ENCODE peak calls at places on chromosomes 2 and 18, in six cellular contexts. One of them, this sample, is unnamed.
A peak's percentile ranks its signal among the peaks of the same experiment; 100 is the strongest.

GRCh38 chr2:85911097-85911496 is 22.3 kb upstream of the ST3GAL5 start:
- DNase-seq in astrocyte of the spinal cord: no peak
- DNase-seq in AG04449: no peak
- DNase-seq in HFFc6: no peak
- DNase-seq in tibial artery: no peak
- DNase-seq in GM13977: no peak
- DNase-seq in this sample: no peak

GRCh38 chr2:154699560-154699901 is 1.0 kb downstream of the KCNJ3 start:
- DNase-seq in astrocyte of the spinal cord: no peak
- DNase-seq in AG04449: no peak
- DNase-seq in HFFc6: no peak
- DNase-seq in tibial artery: no peak
- DNase-seq in GM13977: no peak
- DNase-seq in this sample: no peak

GRCh38 chr2:86295071-86295470 is 42.4 kb downstream of the REEP1 start:
- DNase-seq in astrocyte of the spinal cord: no peak
- DNase-seq in AG04449: no peak
- DNase-seq in HFFc6: no peak
- DNase-seq in tibial artery: no peak
- DNase-seq in GM13977: no peak
- DNase-seq in this sample: no peak

GRCh38 chr2:12433641-12433990 is 283.1 kb upstream of the TRIB2 start:
- DNase-seq in astrocyte of the spinal cord: no peak
- DNase-seq in AG04449: no peak
- DNase-seq in HFFc6: no peak
- DNase-seq in tibial artery: no peak
- DNase-seq in GM13977: no peak
- DNase-seq in this sample: no peak

GRCh38 chr18:48948112-48949050 is 2.4 kb downstream of the SMAD7 start:
- DNase-seq in astrocyte of the spinal cord: peak; percentile 78
- DNase-seq in AG04449: no peak
- DNase-seq in HFFc6: peak; percentile 74
- DNase-seq in tibial artery: no peak
- DNase-seq in GM13977: peak; percentile 84
- DNase-seq in this sample: peak; percentile 81

GRCh38 chr2:104118889-104119288 is 735.0 kb upstream of the POU3F3 start:
- DNase-seq in astrocyte of the spinal cord: no peak
- DNase-seq in AG04449: no peak
- DNase-seq in HFFc6: no peak
- DNase-seq in tibial artery: no peak
- DNase-seq in GM13977: no peak
- DNase-seq in this sample: no peak

GRCh38 chr2:202944403-202944802 is 32.3 kb downstream of the CARF start:
- DNase-seq in astrocyte of the spinal cord: peak; percentile 39
- DNase-seq in AG04449: no peak
- DNase-seq in HFFc6: peak; percentile 49
- DNase-seq in tibial artery: no peak
- DNase-seq in GM13977: no peak
- DNase-seq in this sample: no peak

GRCh38 chr18:55301196-55301540 is 286.8 kb downstream of the TCF4 start:
- DNase-seq in astrocyte of the spinal cord: peak; percentile 41
- DNase-seq in AG04449: no peak
- DNase-seq in HFFc6: no peak
- DNase-seq in tibial artery: no peak
- DNase-seq in GM13977: no peak
- DNase-seq in this sample: no peak

GRCh38 chr18:32303400-32303799 is 113.6 kb downstream of the MEP1B start:
- DNase-seq in astrocyte of the spinal cord: no peak
- DNase-seq in AG04449: no peak
- DNase-seq in HFFc6: no peak
- DNase-seq in tibial artery: no peak
- DNase-seq in GM13977: no peak
- DNase-seq in this sample: no peak

GRCh38 chr2:128451084-128451483 is 132.4 kb upstream of the HS6ST1 start:
- DNase-seq in astrocyte of the spinal cord: no peak
- DNase-seq in AG04449: no peak
- DNase-seq in HFFc6: no peak
- DNase-seq in tibial artery: peak; percentile 54
- DNase-seq in GM13977: no peak
- DNase-seq in this sample: no peak

GRCh38 chr2:239222346-239223028 is 178.3 kb downstream of the HDAC4 start:
- DNase-seq in astrocyte of the spinal cord: no peak
- DNase-seq in AG04449: peak; percentile 34
- DNase-seq in HFFc6: peak; percentile 43
- DNase-seq in tibial artery: peak; percentile 65
- DNase-seq in GM13977: no peak
- DNase-seq in this sample: no peak

GRCh38 chr18:10518595-10519273 is 7.1 kb upstream of the NAPG start:
- DNase-seq in astrocyte of the spinal cord: peak; percentile 33
- DNase-seq in AG04449: no peak
- DNase-seq in HFFc6: peak; percentile 28
- DNase-seq in tibial artery: peak; percentile 78
- DNase-seq in GM13977: peak; percentile 19
- DNase-seq in this sample: no peak

GRCh38 chr2:196251132-196251531 is 79.8 kb upstream of the STK17B start:
- DNase-seq in astrocyte of the spinal cord: no peak
- DNase-seq in AG04449: no peak
- DNase-seq in HFFc6: no peak
- DNase-seq in tibial artery: no peak
- DNase-seq in GM13977: no peak
- DNase-seq in this sample: no peak

GRCh38 chr18:79093986-79094385 is 24.8 kb downstream of the ATP9B start:
- DNase-seq in astrocyte of the spinal cord: no peak
- DNase-seq in AG04449: no peak
- DNase-seq in HFFc6: no peak
- DNase-seq in tibial artery: no peak
- DNase-seq in GM13977: no peak
- DNase-seq in this sample: no peak

GRCh38 chr2:219042750-219043149 is 1.4 kb upstream of the CFAP65 start:
- DNase-seq in astrocyte of the spinal cord: no peak
- DNase-seq in AG04449: no peak
- DNase-seq in HFFc6: no peak
- DNase-seq in tibial artery: no peak
- DNase-seq in GM13977: no peak
- DNase-seq in this sample: no peak

GRCh38 chr2:160252278-160252887 is 52.3 kb upstream of the ITGB6 start:
- DNase-seq in astrocyte of the spinal cord: peak; percentile 68
- DNase-seq in AG04449: no peak
- DNase-seq in HFFc6: peak; percentile 30
- DNase-seq in tibial artery: no peak
- DNase-seq in GM13977: peak; percentile 22
- DNase-seq in this sample: peak; percentile 39

GRCh38 chr2:188975497-188976102 is 1.4 kb downstream of the COL3A1 start:
- DNase-seq in astrocyte of the spinal cord: peak; percentile 87
- DNase-seq in AG04449: peak; percentile 76
- DNase-seq in HFFc6: peak; percentile 90
- DNase-seq in tibial artery: peak; percentile 74
- DNase-seq in GM13977: no peak
- DNase-seq in this sample: no peak

GRCh38 chr2:46849080-46849715 is 66.4 kb downstream of the MCFD2 start:
- DNase-seq in astrocyte of the spinal cord: peak; percentile 72
- DNase-seq in AG04449: no peak
- DNase-seq in HFFc6: no peak
- DNase-seq in tibial artery: peak; percentile 61
- DNase-seq in GM13977: no peak
- DNase-seq in this sample: no peak

GRCh38 chr2:46385786-46386577 is 88.8 kb downstream of the EPAS1 start:
- DNase-seq in astrocyte of the spinal cord: no peak
- DNase-seq in AG04449: no peak
- DNase-seq in HFFc6: no peak
- DNase-seq in tibial artery: no peak
- DNase-seq in GM13977: no peak
- DNase-seq in this sample: no peak

GRCh38 chr2:40470817-40471809 is 19.2 kb upstream of the SLC8A1 start:
- DNase-seq in astrocyte of the spinal cord: no peak
- DNase-seq in AG04449: no peak
- DNase-seq in HFFc6: no peak
- DNase-seq in tibial artery: no peak
- DNase-seq in GM13977: no peak
- DNase-seq in this sample: no peak

GRCh38 chr2:40463112-40463511 is 11.2 kb upstream of the SLC8A1 start:
- DNase-seq in astrocyte of the spinal cord: no peak
- DNase-seq in AG04449: no peak
- DNase-seq in HFFc6: no peak
- DNase-seq in tibial artery: no peak
- DNase-seq in GM13977: no peak
- DNase-seq in this sample: no peak

GRCh38 chr2:40466332-40466731 is 14.4 kb upstream of the SLC8A1 start:
- DNase-seq in astrocyte of the spinal cord: no peak
- DNase-seq in AG04449: no peak
- DNase-seq in HFFc6: no peak
- DNase-seq in tibial artery: no peak
- DNase-seq in GM13977: no peak
- DNase-seq in this sample: no peak

GRCh38 chr2:40471868-40472267 is 20.0 kb upstream of the SLC8A1 start:
- DNase-seq in astrocyte of the spinal cord: no peak
- DNase-seq in AG04449: no peak
- DNase-seq in HFFc6: no peak
- DNase-seq in tibial artery: no peak
- DNase-seq in GM13977: no peak
- DNase-seq in this sample: no peak

DNA sequence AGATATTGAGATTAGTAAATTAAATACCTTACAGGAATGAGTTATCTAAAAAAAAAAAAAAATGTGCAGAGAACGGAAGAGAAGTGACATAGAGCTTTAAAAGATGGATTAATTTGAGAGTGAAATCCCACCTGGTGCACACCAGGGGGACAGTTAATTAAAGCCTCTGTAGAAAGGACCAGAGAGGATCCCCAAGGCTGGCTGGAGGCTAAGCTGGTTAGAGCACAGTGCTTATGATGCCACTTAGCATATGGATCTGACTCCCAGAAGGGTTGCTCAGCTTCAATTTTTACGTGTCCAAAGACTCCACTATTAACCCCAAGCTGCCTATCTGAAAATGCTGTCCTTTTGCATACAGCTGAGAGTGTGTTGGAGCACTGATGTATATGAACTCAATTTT is 15.0 kb upstream of the SLC8A1 start:
- DNase-seq in astrocyte of the spinal cord: no peak
- DNase-seq in AG04449: no peak
- DNase-seq in HFFc6: no peak
- DNase-seq in tibial artery: no peak
- DNase-seq in GM13977: no peak
- DNase-seq in this sample: no peak
- TF ChIP-seq CTCF in astrocyte of the spinal cord: no peak
- TF ChIP-seq CTCF in AG04449: no peak
- TF ChIP-seq CTCF in HFFc6: no peak
- TF ChIP-seq CTCF in tibial artery: no peak
- TF ChIP-seq CTCF in GM13977: no peak
- TF ChIP-seq CTCF in this sample: no peak

DNA sequence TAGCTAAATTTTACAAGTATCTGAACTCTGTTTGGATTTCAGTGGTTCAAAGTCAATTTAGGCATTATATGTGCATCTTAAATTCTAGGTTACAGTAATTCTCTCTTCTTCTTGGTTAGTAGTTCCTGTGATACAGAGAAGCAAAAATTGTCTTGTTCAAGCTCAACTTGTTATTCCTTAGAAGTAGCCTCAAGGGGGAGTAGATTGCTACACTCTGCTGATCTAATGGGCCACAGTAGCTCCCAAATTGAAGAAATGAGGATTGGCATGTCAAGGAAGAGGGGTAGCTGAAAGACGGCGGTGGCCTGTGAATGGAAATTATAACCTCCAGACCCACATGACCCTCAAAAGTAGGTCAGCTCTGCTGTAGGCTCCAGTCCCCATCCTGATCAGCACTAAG is 334.7 kb downstream of the HRH4 start:
- DNase-seq in astrocyte of the spinal cord: no peak
- DNase-seq in AG04449: no peak
- DNase-seq in HFFc6: no peak
- DNase-seq in tibial artery: no peak
- DNase-seq in GM13977: no peak
- DNase-seq in this sample: no peak
- TF ChIP-seq CTCF in astrocyte of the spinal cord: no peak
- TF ChIP-seq CTCF in AG04449: no peak
- TF ChIP-seq CTCF in HFFc6: no peak
- TF ChIP-seq CTCF in tibial artery: no peak
- TF ChIP-seq CTCF in GM13977: no peak
- TF ChIP-seq CTCF in this sample: no peak

DNA sequence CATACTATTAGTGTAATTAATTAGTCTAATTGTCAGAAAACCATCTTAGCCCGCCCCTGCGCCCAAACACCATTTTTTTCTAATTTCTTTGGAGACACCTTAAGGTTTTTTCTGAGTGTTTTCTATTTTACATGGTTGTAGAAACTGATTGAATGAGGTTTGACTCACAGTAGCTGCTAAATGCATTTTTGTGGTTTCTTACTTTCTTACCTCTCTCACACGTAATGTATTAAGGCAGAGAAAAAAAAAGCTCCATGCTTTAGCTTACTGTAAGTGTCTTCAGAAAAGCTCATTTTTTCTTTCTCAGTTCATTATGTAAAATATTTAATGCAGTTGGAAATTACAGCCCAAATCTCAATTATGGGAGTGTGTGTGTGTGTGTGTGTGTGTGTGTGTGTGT is 548.5 kb upstream of the LRRTM4 start:
- DNase-seq in astrocyte of the spinal cord: no peak
- DNase-seq in AG04449: no peak
- DNase-seq in HFFc6: no peak
- DNase-seq in tibial artery: no peak
- DNase-seq in GM13977: peak; percentile 3
- DNase-seq in this sample: no peak
- TF ChIP-seq CTCF in astrocyte of the spinal cord: no peak
- TF ChIP-seq CTCF in AG04449: no peak
- TF ChIP-seq CTCF in HFFc6: no peak
- TF ChIP-seq CTCF in tibial artery: no peak
- TF ChIP-seq CTCF in GM13977: no peak
- TF ChIP-seq CTCF in this sample: no peak

GRCh38 chr2:42339191-42339912 is 21.7 kb downstream of the COX7A2L start:
- DNase-seq in astrocyte of the spinal cord: no peak
- DNase-seq in AG04449: no peak
- DNase-seq in HFFc6: no peak
- DNase-seq in tibial artery: no peak
- DNase-seq in GM13977: no peak
- DNase-seq in this sample: no peak
- TF ChIP-seq CTCF in astrocyte of the spinal cord: peak; percentile 17
- TF ChIP-seq CTCF in AG04449: no peak
- TF ChIP-seq CTCF in HFFc6: no peak
- TF ChIP-seq CTCF in tibial artery: no peak
- TF ChIP-seq CTCF in GM13977: no peak
- TF ChIP-seq CTCF in this sample: no peak

GRCh38 chr2:163878718-163879117 is 142.9 kb upstream of the FIGN start:
- DNase-seq in astrocyte of the spinal cord: peak; percentile 15
- DNase-seq in AG04449: no peak
- DNase-seq in HFFc6: no peak
- DNase-seq in tibial artery: no peak
- DNase-seq in GM13977: peak; percentile 4
- DNase-seq in this sample: peak; percentile 16
- TF ChIP-seq CTCF in astrocyte of the spinal cord: peak; percentile 62
- TF ChIP-seq CTCF in AG04449: peak; percentile 26
- TF ChIP-seq CTCF in HFFc6: peak; percentile 73
- TF ChIP-seq CTCF in tibial artery: peak; percentile 23
- TF ChIP-seq CTCF in GM13977: peak; percentile 62
- TF ChIP-seq CTCF in this sample: peak; percentile 40